ENCODE peak calls at places on chromosomes 3 and 15, in seven cellular contexts. N is ovary, X is sigmoid colon, O is A549, M is uterus, J is transverse colon, D is erythroblast. R is an unnamed sample.

GRCh38 chr15:75043509-75044257 is 20.3 kb downstream of the PPCDC start:
- DNase-seq in X (peak; percentile 98), M (peak; percentile 95), O (peak; percentile 48), J (peak; percentile 91), N (peak; percentile 100), D (peak; percentile 96), R (peak; percentile 88)

GRCh38 chr3:37041546-37042195 is 48.4 kb downstream of the MLH1 start:
- DNase-seq in D (no peak), N (no peak), X (no peak), O (no peak), J (no peak), M (no peak), R (no peak)

GRCh38 chr3:155791190-155791589 is 14.9 kb downstream of the C3orf33 start:
- DNase-seq in O (peak; percentile 49), X (no peak), D (peak; percentile 57), J (no peak), M (no peak), N (no peak), R (no peak)

GRCh38 chr3:56613016-56613415 is 56.0 kb downstream of the CCDC66 start:
- DNase-seq in J (no peak), X (no peak), N (no peak), O (no peak), D (no peak), M (no peak), R (no peak)

GRCh38 chr15:57322602-57323250 is 53.6 kb upstream of the CGNL1 start:
- DNase-seq in D (no peak), X (no peak), N (no peak), O (no peak), J (no peak), M (no peak), R (no peak)

GRCh38 chr3:186281172-186281571 is 80.9 kb downstream of the DGKG start:
- DNase-seq in M (no peak), O (peak; percentile 13), J (no peak), X (no peak), N (no peak), D (no peak), R (no peak)

GRCh38 chr15:82298520-82298919 is 35.9 kb downstream of the SAXO2 start:
- DNase-seq in D (peak; percentile 30), M (no peak), X (no peak), N (no peak), O (no peak), J (peak; percentile 27), R (peak; percentile 87)

GRCh38 chr15:83700082-83700481 is 46.2 kb downstream of the ADAMTSL3 start:
- DNase-seq in D (no peak), J (no peak), X (no peak), O (no peak), N (no peak), M (no peak), R (no peak)

GRCh38 chr15:62456011-62456920 is 291.2 kb upstream of the C2CD4B start:
- DNase-seq in X (peak; percentile 37), M (no peak), J (no peak), D (no peak), N (no peak), O (no peak), R (no peak)

GRCh38 chr15:99054892-99055291 is 47.3 kb upstream of the PGPEP1L start:
- DNase-seq in N (no peak), X (no peak), O (no peak), M (no peak), J (no peak), D (no peak), R (no peak)

GRCh38 chr3:165194477-165195135 is 1.6 kb downstream of the SLITRK3 start:
- DNase-seq in X (no peak), J (no peak), D (no peak), M (no peak), N (no peak), O (no peak), R (no peak)

GRCh38 chr3:194300392-194300758 is 50.8 kb downstream of the CPN2 start:
- DNase-seq in X (peak; percentile 96), O (no peak), M (peak; percentile 92), D (no peak), N (peak; percentile 88), J (peak; percentile 66), R (no peak)

GRCh38 chr15:66080791-66081475 is 172.6 kb downstream of the MEGF11 start:
- DNase-seq in J (peak; percentile 51), M (peak; percentile 22), O (peak; percentile 40), X (peak; percentile 58), N (peak; percentile 76), D (no peak), R (peak; percentile 70)

GRCh38 chr3:193910886-193911738 is 224.8 kb upstream of the HES1 start:
- DNase-seq in D (peak; percentile 88), N (no peak), O (peak; percentile 8), J (no peak), X (no peak), M (no peak), R (peak; percentile 45)

GRCh38 chr15:85168642-85169173 is 187.1 kb downstream of the PDE8A start:
- DNase-seq in X (no peak), M (no peak), O (peak; percentile 75), N (no peak), J (peak; percentile 57), D (peak; percentile 21), R (peak; percentile 92)

GRCh38 chr15:67746450-67746849 is 78.9 kb upstream of the SKOR1 start:
- DNase-seq in N (no peak), M (no peak), O (no peak), J (no peak), X (no peak), D (no peak), R (no peak)

GRCh38 chr3:123096701-123097100 is 29.9 kb downstream of the PDIA5 start:
- DNase-seq in O (no peak), J (peak; percentile 43), D (no peak), M (peak; percentile 66), N (peak; percentile 73), X (peak; percentile 94), R (no peak)

GRCh38 chr3:189041482-189042090 is 130.2 kb upstream of the TPRG1 start:
- DNase-seq in N (peak; percentile 15), J (peak; percentile 47), O (peak; percentile 50), M (peak; percentile 25), D (peak; percentile 10), X (no peak), R (no peak)

GRCh38 chr15:45762726-45763125 is 127.9 kb downstream of the SQOR start:
- DNase-seq in O (no peak), N (no peak), X (no peak), D (no peak), J (no peak), M (no peak), R (no peak)

GRCh38 chr3:140004271-140004670 is 69.3 kb downstream of the CLSTN2 start:
- DNase-seq in O (no peak), M (no peak), D (no peak), J (no peak), X (no peak), N (no peak), R (no peak)

GRCh38 chr15:78389356-78389755 is 48.7 kb upstream of the IREB2 start:
- DNase-seq in J (no peak), M (no peak), O (no peak), D (no peak), N (no peak), X (no peak), R (no peak)

DNA sequence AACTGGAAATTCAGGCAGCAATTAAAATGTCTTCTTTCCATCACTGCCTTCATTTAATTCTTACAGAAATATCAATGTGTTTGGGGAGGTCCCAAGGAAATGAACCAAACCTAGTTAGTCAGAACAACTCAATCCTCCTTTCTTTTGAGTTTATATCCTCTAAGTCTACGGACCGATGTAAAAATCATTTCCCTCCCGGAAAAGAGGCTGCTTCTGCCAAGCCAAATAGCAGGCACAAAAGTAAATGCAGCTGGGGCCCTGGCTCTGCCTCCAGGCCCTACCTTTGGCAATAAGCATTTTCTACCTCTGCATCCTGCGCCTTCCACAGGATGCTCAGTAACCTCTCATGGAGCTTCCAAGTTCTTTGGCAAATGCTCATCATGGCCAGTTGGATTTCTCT is 122.5 kb upstream of the COL8A1 start:
- DNase-seq in N (no peak), M (no peak), J (no peak), O (no peak), X (no peak), D (no peak), R (no peak)
- TF ChIP-seq POLR2A in N (no peak), M (no peak), J (no peak), O (no peak), X (no peak), D (no peak), R (no peak)

GRCh38 chr3:141346839-141347238 is 21.5 kb upstream of the ZBTB38 start:
- DNase-seq in M (no peak), X (no peak), J (no peak), O (no peak), N (no peak), D (no peak), R (no peak)
- TF ChIP-seq POLR2A in M (no peak), X (no peak), J (no peak), O (no peak), N (no peak), D (no peak), R (no peak)

DNA sequence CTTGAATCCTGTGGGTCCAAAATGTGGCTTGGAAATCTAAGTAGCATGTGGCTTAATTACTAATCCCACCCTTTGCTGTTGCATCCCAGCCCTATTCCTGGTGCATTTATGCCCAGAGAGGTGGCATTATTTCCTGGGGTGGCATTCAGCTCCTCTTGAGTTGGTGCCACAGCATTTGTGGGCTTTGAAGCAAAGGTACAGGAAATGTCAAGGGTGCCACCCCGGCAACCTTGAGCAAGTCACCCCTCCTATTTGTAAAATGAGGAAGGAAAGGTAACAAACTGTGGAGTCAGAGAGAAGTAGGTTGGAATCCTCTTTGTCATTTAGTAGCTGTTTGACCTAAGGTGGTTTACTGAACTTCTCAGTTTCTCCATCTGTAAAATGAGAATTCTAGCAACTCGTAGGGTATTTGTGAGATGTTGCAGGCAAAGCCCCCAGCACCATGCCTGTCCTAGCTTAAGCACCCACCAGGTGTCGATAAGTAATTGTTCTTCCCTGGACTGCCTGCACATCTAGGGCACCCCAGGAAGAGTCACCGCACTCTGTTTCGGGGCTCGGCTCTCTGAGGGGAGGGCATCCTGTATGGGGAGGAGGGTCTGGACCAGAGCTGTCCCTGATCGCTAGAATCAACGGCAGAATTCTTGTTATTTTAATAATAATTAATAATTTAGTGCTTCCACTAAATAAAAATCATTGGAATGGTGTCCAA is 17.1 kb downstream of the ISG20 start:
- DNase-seq in J (no peak), X (peak; percentile 28), D (no peak), M (no peak), N (no peak), O (no peak), R (peak; percentile 19)
- TF ChIP-seq POLR2A in J (no peak), X (no peak), D (no peak), M (no peak), N (no peak), O (no peak), R (no peak)

DNA sequence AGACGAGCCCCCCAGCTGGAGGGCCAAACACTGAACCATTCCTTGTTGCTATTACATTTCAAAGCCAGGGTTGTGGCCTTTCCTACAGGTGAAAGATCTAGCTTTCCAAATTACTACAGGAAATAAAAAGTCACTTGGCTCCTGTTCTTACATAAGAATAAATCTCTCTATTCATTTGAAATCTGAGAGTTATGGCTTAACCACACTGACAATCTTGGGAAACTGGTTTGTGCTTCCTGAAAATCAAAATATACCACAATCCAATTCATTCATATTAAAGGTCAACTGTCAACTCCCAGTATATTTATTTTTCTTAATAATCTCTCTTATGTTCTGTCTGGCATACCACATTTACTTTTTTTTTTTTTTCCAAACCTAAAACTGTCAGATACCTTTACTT is 103.7 kb upstream of the LMOD3 start:
- DNase-seq in J (no peak), N (no peak), X (no peak), M (no peak), O (no peak), D (no peak), R (no peak)
- TF ChIP-seq POLR2A in J (no peak), N (no peak), X (no peak), M (no peak), O (no peak), D (no peak), R (no peak)

GRCh38 chr15:88623061-88623460 is 1.9 kb downstream of the AEN start:
- DNase-seq in J (no peak), O (peak; percentile 81), N (no peak), M (no peak), D (peak; percentile 33), X (peak; percentile 64), R (no peak)
- TF ChIP-seq POLR2A in J (no peak), O (no peak), N (no peak), M (no peak), D (no peak), X (no peak), R (no peak)